ENCODE peak calls at places on chromosomes 2 and 18, in ten cellular contexts. M is HCEC 1CT; S is B cell; V is Daoy; E is HCT116; B is NCI-H1105; H is activated naive CD4-positive, alpha-beta T cell treated with Interleukin-2 at 50 U/mL for 16 hours; R is germinal center; X is cardiac fibroblast; D is activated T-helper 1 cell treated with anti-CD3 and anti-CD28 coated beads, Interleukin-12 subunit alpha, Interleukin-12 subunit beta, Interleukin-2, Interleukin-4 antibody, amounts not matched to agents 30 ng/mL and 10 ng/mL and 1 ng/mL, durations not matched to agents 14 hours and 24 hours and 36 hours. J is an unnamed sample.

GRCh38 chr2:2890901-2891300 is 486.7 kb downstream of the EIPR1 start:
- DNase-seq in M (no peak), S (no peak), V (no peak), E (no peak), B (no peak), H (no peak), R (no peak), X (no peak), D (no peak), J (no peak)

GRCh38 chr2:119265693-119266066 is 42.0 kb downstream of the STEAP3 start:
- DNase-seq in M (no peak), S (no peak), V (no peak), E (no peak), B (no peak), H (no peak), R (no peak), X (no peak), D (no peak), J (no peak)

GRCh38 chr2:134410831-134411231 is 157.0 kb downstream of the MGAT5 start:
- DNase-seq in M (peak), S (no peak), V (no peak), E (no peak), B (no peak), H (no peak), R (no peak), X (peak), D (no peak), J (no peak)

GRCh38 chr2:224366269-224366668 is 35.6 kb downstream of the FAM124B start:
- DNase-seq in M (no peak), S (no peak), V (no peak), E (no peak), B (peak), H (no peak), R (no peak), X (no peak), D (no peak), J (peak)

GRCh38 chr2:19187323-19188020 is 171.0 kb downstream of the OSR1 start:
- DNase-seq in M (peak), S (no peak), V (peak), E (peak), B (no peak), H (no peak), R (no peak), X (peak), D (no peak), J (no peak)

GRCh38 chr18:49728542-49728941 is 84.8 kb downstream of the ACAA2 start:
- DNase-seq in M (peak), S (no peak), V (peak), E (peak), B (peak), H (peak), R (peak), X (peak), D (peak), J (peak)

GRCh38 chr2:96117701-96118588 is 1.6 kb upstream of the ADRA2B start:
- DNase-seq in M (no peak), S (no peak), V (peak), E (no peak), B (no peak), H (no peak), R (peak), X (no peak), D (no peak), J (no peak)

GRCh38 chr2:216139884-216140283 is 30.7 kb downstream of the XRCC5 start:
- DNase-seq in M (no peak), S (no peak), V (peak), E (peak), B (no peak), H (peak), R (peak), X (peak), D (no peak), J (no peak)

GRCh38 chr18:59612461-59612860 is 84.8 kb downstream of the CCBE1 start:
- DNase-seq in M (peak), S (no peak), V (no peak), E (no peak), B (no peak), H (no peak), R (no peak), X (no peak), D (no peak), J (peak)

J was measured in GM03348.